ENCODE peak calls at places on chromosome 1, in ten cellular contexts. O is A549; Y is CD8-positive, alpha-beta memory T cell; T is NCI-H1105 treated with DMSO at 0.1 percent for 48 hours; S is left kidney; M is iPS DF 6.9; Q is mesothelial cell of epicardium; L is stimulated activated CD4-positive, alpha-beta T cell treated with anti-CD3 and anti-CD28 coated beads, Interleukin-1b, Interleukin-23, amount 100 ng/mL, for 1 hour; A is EL; V is caudate nucleus. U is an unnamed sample.

GRCh38 chr1:64766385-64766784 is 21.5 kb downstream of the RAVER2 start:
- DNase-seq in O (no peak), Y (no peak), T (no peak), S (no peak), M (no peak), Q (no peak), L (no peak), A (no peak), V (no peak), U (no peak)

GRCh38 chr1:232226197-232226681 is 403.7 kb downstream of the SIPA1L2 start:
- DNase-seq in O (no peak), Y (peak), T (peak), S (no peak), M (no peak), Q (no peak), L (no peak), A (peak), V (no peak), U (no peak)

GRCh38 chr1:151968791-151969399 is 24.8 kb downstream of the S100A10 start:
- DNase-seq in O (no peak), Y (no peak), T (no peak), S (no peak), M (no peak), Q (no peak), L (no peak), A (peak), V (no peak), U (no peak)

GRCh38 chr1:50487725-50488124 is 64.5 kb upstream of the DMRTA2 start:
- DNase-seq in O (no peak), Y (no peak), T (no peak), S (no peak), M (no peak), Q (no peak), L (no peak), A (no peak), V (no peak), U (no peak)

GRCh38 chr1:83901547-83902155 is 97.3 kb downstream of the TTLL7 start:
- DNase-seq in O (peak), Y (no peak), T (no peak), S (no peak), M (no peak), Q (no peak), L (no peak), A (peak), V (no peak), U (no peak)

GRCh38 chr1:95703046-95703445 is 469.0 kb downstream of the RWDD3 start:
- DNase-seq in O (no peak), Y (no peak), T (no peak), S (no peak), M (no peak), Q (no peak), L (no peak), A (no peak), V (no peak), U (no peak)

GRCh38 chr1:14627608-14628489 is 29.4 kb downstream of the KAZN start:
- DNase-seq in O (no peak), Y (no peak), T (no peak), S (peak), M (no peak), Q (no peak), L (no peak), A (no peak), V (no peak), U (peak)

GRCh38 chr1:151401125-151401788 is 1.9 kb downstream of the PSMB4 start:
- DNase-seq in O (no peak), Y (no peak), T (no peak), S (no peak), M (no peak), Q (no peak), L (no peak), A (peak), V (no peak), U (no peak)

GRCh38 chr1:230375795-230376194 is 50.3 kb downstream of the PGBD5 start:
- DNase-seq in O (no peak), Y (no peak), T (peak), S (no peak), M (no peak), Q (no peak), L (no peak), A (no peak), V (peak), U (peak)

GRCh38 chr1:32549601-32550000 is 10.4 kb downstream of the ZBTB8A start:
- DNase-seq in O (no peak), Y (no peak), T (no peak), S (peak), M (no peak), Q (no peak), L (no peak), A (no peak), V (no peak), U (no peak)

GRCh38 chr1:107297681-107298080 is 156.8 kb downstream of the NTNG1 start:
- DNase-seq in O (no peak), Y (no peak), T (no peak), S (peak), M (no peak), Q (no peak), L (no peak), A (no peak), V (no peak), U (no peak)

GRCh38 chr1:155934933-155935590 is 849 bp upstream of the KHDC4 start:
- DNase-seq in O (no peak), Y (no peak), T (peak), S (peak), M (no peak), Q (no peak), L (no peak), A (no peak), V (no peak), U (no peak)

GRCh38 chr1:52906135-52906603 is 15.4 kb downstream of the ECHDC2 start:
- DNase-seq in O (no peak), Y (no peak), T (no peak), S (no peak), M (no peak), Q (no peak), L (no peak), A (no peak), V (peak), U (no peak)

GRCh38 chr1:65083263-65083896 is 64.6 kb upstream of the AK4 start:
- DNase-seq in O (no peak), Y (no peak), T (no peak), S (no peak), M (no peak), Q (no peak), L (no peak), A (peak), V (no peak), U (no peak)

GRCh38 chr1:3452866-3453175 is 1.6 kb upstream of the ARHGEF16 start:
- DNase-seq in O (no peak), Y (no peak), T (no peak), S (no peak), M (no peak), Q (no peak), L (no peak), A (no peak), V (no peak), U (no peak)

GRCh38 chr1:2322593-2323295 is 68.6 kb downstream of the MORN1 start:
- DNase-seq in O (no peak), Y (no peak), T (peak), S (peak), M (no peak), Q (no peak), L (no peak), A (no peak), V (no peak), U (no peak)

U was measured in putamen.